ENCODE peak calls at places on chromosomes 2 and 18, in seven cellular contexts. P is IMR-90, B is SJSA1, G is psoas muscle, X is fibroblast of lung, Z is hepatocyte, A is cardiac muscle cell. N is an unnamed sample. For H3K36me3, the result is how much of the 10 kb centered on the place peaks cover.

GRCh38 chr2:232512557-232512956 is 7.6 kb upstream of the PRSS56 start:
- DNase-seq in G (no peak), Z (peak), A (no peak), X (no peak), B (no peak), P (no peak), N (no peak)

GRCh38 chr2:87401726-87402345 is 346.1 kb upstream of the PLGLB2 start:
- DNase-seq in G (no peak), B (no peak), A (no peak), Z (no peak), X (no peak), P (no peak), N (no peak)

GRCh38 chr2:2843969-2844548 is 513.0 kb upstream of the MYT1L start:
- DNase-seq in P (no peak), G (no peak), A (peak), X (no peak), Z (no peak), B (no peak), N (no peak)

GRCh38 chr2:139031722-139032121 is 251.5 kb upstream of the NXPH2 start:
- DNase-seq in Z (peak), B (no peak), P (no peak), A (no peak), G (no peak), X (no peak), N (no peak)

GRCh38 chr2:118086024-118086633 is 2.1 kb upstream of the INSIG2 start:
- DNase-seq in Z (no peak), P (no peak), X (no peak), A (no peak), G (no peak), B (no peak), N (no peak)

GRCh38 chr18:37668971-37669747 is 103.6 kb upstream of the CELF4 start:
- DNase-seq in B (no peak), Z (no peak), G (no peak), P (no peak), X (no peak), A (no peak), N (no peak)

GRCh38 chr2:159285433-159285832 is 1.1 kb downstream of the WDSUB1 start:
- DNase-seq in B (no peak), A (no peak), P (no peak), Z (no peak), X (no peak), G (no peak), N (no peak)

GRCh38 chr2:238841542-238842181 is 6.2 kb upstream of the TWIST2 start:
- DNase-seq in Z (peak), P (no peak), B (no peak), G (no peak), A (no peak), X (no peak), N (no peak)

GRCh38 chr2:8590940-8591339 is 90.9 kb upstream of the ID2 start:
- DNase-seq in B (no peak), Z (no peak), A (peak), X (no peak), G (no peak), P (no peak), N (no peak)

GRCh38 chr2:20913460-20913859 is 90.6 kb upstream of the LDAH start:
- DNase-seq in A (no peak), G (no peak), B (no peak), X (no peak), Z (no peak), P (no peak), N (no peak)

GRCh38 chr2:233387225-233387624 is 32.9 kb downstream of the DGKD start:
- DNase-seq in X (peak), B (no peak), G (no peak), A (no peak), Z (no peak), P (no peak), N (no peak)

GRCh38 chr2:186410802-186411201 is 75.3 kb upstream of the ZC3H15 start:
- DNase-seq in B (no peak), Z (no peak), G (no peak), X (no peak), A (no peak), P (no peak), N (no peak)

GRCh38 chr2:237427807-237428506 is 14.0 kb upstream of the COL6A3 start:
- DNase-seq in B (no peak), P (no peak), Z (no peak), X (no peak), A (no peak), G (no peak), N (no peak)

GRCh38 chr2:144624451-144624850 is 104.5 kb upstream of the ZEB2 start:
- DNase-seq in B (no peak), G (no peak), Z (no peak), A (no peak), X (no peak), P (no peak), N (no peak)

GRCh38 chr2:112646102-112646719 is 472 bp downstream of the SLC20A1 start:
- DNase-seq in G (no peak), B (peak), Z (no peak), A (no peak), X (no peak), P (no peak), N (no peak)

GRCh38 chr2:24403168-24403850 is 43.0 kb upstream of the ITSN2 start:
- DNase-seq in B (no peak), G (no peak), X (no peak), Z (no peak), P (no peak), A (no peak), N (no peak)

GRCh38 chr2:124911560-124911959 is 886.5 kb downstream of the CNTNAP5 start:
- DNase-seq in G (no peak), Z (peak), X (peak), B (no peak), A (no peak), P (peak), N (no peak)

GRCh38 chr18:75478996-75479870 is 51.7 kb upstream of the SMIM21 start:
- DNase-seq in B (no peak), X (peak), Z (peak), P (peak), A (peak), G (no peak), N (peak)

GRCh38 chr2:26346454-26347053 is at the start of gene ADGRF3:
- DNase-seq in Z (peak), B (peak), X (peak), P (peak), G (peak), A (peak), N (no peak)

GRCh38 chr18:63412949-63413348 is 9.3 kb downstream of the VPS4B start:
- DNase-seq in B (no peak), Z (no peak), X (no peak), P (no peak), A (no peak), G (no peak), N (no peak)

GRCh38 chr18:63407734-63408133 is 14.5 kb downstream of the VPS4B start:
- DNase-seq in Z (no peak), B (no peak), P (no peak), G (no peak), A (no peak), X (no peak), N (no peak)

GRCh38 chr18:63405986-63406385 is 16.3 kb downstream of the VPS4B start:
- DNase-seq in B (no peak), P (no peak), G (no peak), Z (no peak), X (no peak), A (no peak), N (no peak)

GRCh38 chr18:63409301-63409700 is 13.0 kb downstream of the VPS4B start:
- DNase-seq in B (no peak), Z (no peak), G (no peak), P (peak), X (peak), A (no peak), N (no peak)

GRCh38 chr18:63410792-63411191 is 11.5 kb downstream of the VPS4B start:
- DNase-seq in Z (peak), P (peak), X (peak), G (no peak), A (no peak), B (no peak), N (no peak)
- H3K36me3 ChIP-seq in Z (under half), P (under half), X (under half), G (under half), A (under half), B (half or more), N (half or more)

GRCh38 chr2:86118130-86118529 is 12.1 kb downstream of the PTCD3 start:
- DNase-seq in G (no peak), B (no peak), P (no peak), Z (no peak), A (no peak), X (no peak), N (no peak)
- H3K36me3 ChIP-seq in G (under half), B (half or more), P (half or more), Z (under half), A (half or more), X (under half), N (half or more)

DNA sequence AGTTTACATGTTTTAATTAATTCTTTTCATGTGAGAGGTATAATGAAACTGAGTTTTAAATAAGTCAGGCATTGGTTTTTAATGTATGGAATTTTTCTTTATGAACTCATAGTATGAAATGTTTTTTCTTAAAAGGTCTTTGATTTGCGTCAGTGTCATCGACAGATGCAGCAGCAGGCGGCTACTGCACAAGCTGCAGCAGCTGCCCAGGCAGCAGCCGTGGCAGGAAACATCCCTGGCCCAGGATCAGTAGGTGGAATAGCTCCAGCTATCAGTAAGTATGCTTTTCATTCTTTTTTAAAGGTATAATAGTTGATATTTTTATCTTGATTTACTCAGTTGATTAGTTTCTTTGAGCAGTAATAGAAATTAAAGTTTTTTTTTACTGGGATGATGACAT is 46.5 kb downstream of the SMAD4 start:
- DNase-seq in G (no peak), A (no peak), Z (no peak), X (peak), P (no peak), B (no peak), N (no peak)
- H3K36me3 ChIP-seq in G (under half), A (under half), Z (under half), X (under half), P (under half), B (half or more), N (half or more)

GRCh38 chr2:218662827-218663226 is 3.3 kb downstream of the BCS1L start:
- DNase-seq in B (no peak), G (no peak), A (no peak), Z (no peak), X (no peak), P (no peak), N (no peak)

GRCh38 chr2:218659988-218660358 is 490 bp downstream of the BCS1L start:
- DNase-seq in B (no peak), A (no peak), Z (no peak), G (no peak), X (peak), P (no peak), N (no peak)

GRCh38 chr2:218664653-218665052 is 5.2 kb downstream of the BCS1L start:
- DNase-seq in B (no peak), P (no peak), G (no peak), A (no peak), X (no peak), Z (no peak), N (no peak)

GRCh38 chr2:218663901-218664300 is 4.4 kb downstream of the BCS1L start:
- DNase-seq in A (no peak), X (no peak), P (no peak), Z (no peak), B (no peak), G (no peak), N (no peak)

GRCh38 chr2:218662377-218662776 is 2.9 kb downstream of the BCS1L start:
- DNase-seq in B (no peak), A (no peak), G (no peak), X (no peak), P (no peak), Z (no peak), N (no peak)
- H3K36me3 ChIP-seq in B (half or more), A (under half), G (under half), X (under half), P (under half), Z (under half), N (half or more)

DNA sequence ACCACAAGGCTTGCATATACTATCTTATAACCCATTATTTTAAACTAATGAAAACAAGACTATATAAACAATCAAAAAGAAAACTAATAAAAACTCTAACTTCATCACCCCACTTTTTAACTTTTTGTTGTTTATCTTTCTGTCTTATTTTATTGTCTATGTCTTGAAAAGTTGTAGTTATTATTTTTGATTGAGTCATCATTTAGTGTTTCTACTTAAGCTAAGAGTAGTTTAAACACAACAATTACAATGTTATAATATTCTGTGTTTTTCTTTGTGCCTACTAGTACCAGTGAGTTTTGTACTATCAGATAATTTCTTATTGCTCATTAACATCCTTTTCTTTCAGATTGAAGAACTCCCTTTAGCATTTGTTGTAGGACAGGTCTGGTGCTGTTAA is 318.7 kb upstream of the ATP5MC3 start:
- DNase-seq in X (no peak), B (no peak), G (no peak), A (no peak), Z (no peak), P (no peak), N (no peak)
- H3K36me3 ChIP-seq in X (under half), B (under half), G (under half), A (under half), Z (under half), P (under half), N (under half)

DNA sequence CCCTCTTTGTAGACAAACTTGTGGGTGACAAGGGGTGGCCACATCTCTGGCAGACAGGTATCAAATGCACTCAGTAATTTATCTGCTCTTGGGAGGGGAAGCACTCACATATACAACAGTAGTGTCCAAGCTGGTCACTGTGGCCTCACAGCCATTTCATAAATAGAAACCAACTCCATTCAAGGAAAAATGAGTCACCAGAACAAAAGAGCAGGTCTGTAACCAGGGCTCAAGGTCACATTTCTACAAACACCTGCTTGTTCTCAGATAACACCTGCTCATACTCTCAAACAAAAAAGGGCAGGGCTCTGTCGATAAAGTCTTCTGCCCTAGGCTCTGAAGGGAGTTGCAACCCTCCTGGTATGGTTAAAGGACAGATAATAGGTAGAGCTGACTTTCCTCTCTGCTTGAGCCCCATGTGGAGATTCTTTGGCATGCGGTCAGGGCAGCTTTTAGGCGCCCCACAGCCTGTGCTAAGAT is 459.0 kb downstream of the BCL11A start:
- DNase-seq in Z (peak), P (no peak), G (no peak), B (no peak), X (no peak), A (peak), N (no peak)
- H3K36me3 ChIP-seq in Z (under half), P (under half), G (under half), B (under half), X (under half), A (under half), N (under half)

GRCh38 chr18:21855432-21855831 is 114.8 kb downstream of the MIB1 start:
- DNase-seq in Z (no peak), P (no peak), X (no peak), B (no peak), G (no peak), A (no peak), N (no peak)
- H3K36me3 ChIP-seq in Z (under half), P (under half), X (under half), B (under half), G (under half), A (under half), N (under half)

GRCh38 chr2:191382801-191383200 is 137.6 kb downstream of the MYO1B start:
- DNase-seq in B (no peak), A (peak), X (peak), G (no peak), Z (peak), P (peak), N (no peak)
- H3K36me3 ChIP-seq in B (under half), A (under half), X (under half), G (under half), Z (under half), P (under half), N (under half)

GRCh38 chr18:79457239-79457638 is 61.5 kb downstream of the NFATC1 start:
- DNase-seq in A (no peak), G (no peak), P (no peak), X (no peak), B (no peak), Z (no peak), N (no peak)
- H3K36me3 ChIP-seq in A (under half), G (under half), P (under half), X (under half), B (under half), Z (under half), N (under half)